ENCODE peak calls at places on chromosome 21, in four cellular contexts. Q is HAP-1, E is left ventricle myocardium inferior, N is neural progenitor cell. S is an unnamed sample. For H3K27me3 and H3K36me3, the result is how much of the 10 kb centered on the place peaks cover.

GRCh38 chr21:33362044-33362555 is 37.3 kb downstream of the IFNAR1 start:
- DNase-seq in Q (peak), E (no peak), N (peak), S (peak)

GRCh38 chr21:29293495-29293894 is 5.2 kb upstream of the BACH1 start:
- DNase-seq in Q (no peak), E (no peak), N (no peak), S (no peak)

GRCh38 chr21:29657228-29657989 is 282.4 kb downstream of the GRIK1 start:
- DNase-seq in Q (no peak), E (no peak), N (no peak), S (no peak)

GRCh38 chr21:34805157-34805556 is 136.4 kb downstream of the CLIC6 start:
- DNase-seq in Q (no peak), E (no peak), N (no peak), S (no peak)

GRCh38 chr21:41877901-41878830 is 978 bp downstream of the PRDM15 start:
- DNase-seq in Q (no peak), E (no peak), N (no peak), S (no peak)

GRCh38 chr21:33132054-33132453 is 62.1 kb downstream of the OLIG1 start:
- DNase-seq in Q (no peak), E (no peak), N (no peak), S (no peak)

GRCh38 chr21:14064296-14064645 is 146.5 kb downstream of the LIPI start:
- DNase-seq in Q (no peak), E (no peak), N (no peak), S (no peak)

GRCh38 chr21:38930065-38930464 is 124.3 kb downstream of the ETS2 start:
- DNase-seq in Q (no peak), E (no peak), N (no peak), S (no peak)

GRCh38 chr21:28675265-28676041 is 317.2 kb downstream of the LTN1 start:
- DNase-seq in Q (no peak), E (no peak), N (no peak), S (no peak)

GRCh38 chr21:46213620-46214286 is 14.8 kb downstream of the LSS start:
- DNase-seq in Q (no peak), E (no peak), N (no peak), S (no peak)

GRCh38 chr21:21612446-21612845 is 614.2 kb downstream of the NCAM2 start:
- DNase-seq in Q (no peak), E (no peak), N (peak), S (peak)

GRCh38 chr21:33078907-33079582 is 9.1 kb downstream of the OLIG1 start:
- DNase-seq in Q (no peak), E (no peak), N (no peak), S (peak)

GRCh38 chr21:28781602-28782274 is 210.9 kb downstream of the LTN1 start:
- DNase-seq in Q (no peak), E (no peak), N (peak), S (peak)

GRCh38 chr21:14707265-14708020 is 161.3 kb upstream of the SAMSN1 start:
- DNase-seq in Q (no peak), E (no peak), N (no peak), S (no peak)

GRCh38 chr21:35249636-35250035 is 200.5 kb upstream of the RUNX1 start:
- DNase-seq in Q (no peak), E (no peak), N (no peak), S (no peak)

GRCh38 chr21:14737922-14738321 is 191.8 kb upstream of the SAMSN1 start:
- DNase-seq in Q (peak), E (no peak), N (peak), S (peak)

GRCh38 chr21:46597031-46597430 is 7.9 kb downstream of the S100B start:
- DNase-seq in Q (no peak), E (no peak), N (no peak), S (no peak)

GRCh38 chr21:44932366-44933181 is 7.3 kb upstream of the SLX9 start:
- DNase-seq in Q (no peak), E (peak), N (peak), S (peak)

GRCh38 chr21:44934276-44934675 is 5.6 kb upstream of the SLX9 start:
- DNase-seq in Q (no peak), E (no peak), N (no peak), S (no peak)

GRCh38 chr21:44933199-44933937 is 6.5 kb upstream of the SLX9 start:
- DNase-seq in Q (no peak), E (peak), N (no peak), S (peak)

GRCh38 chr21:44934797-44935532 is 4.9 kb upstream of the SLX9 start:
- DNase-seq in Q (no peak), E (peak), N (no peak), S (no peak)

GRCh38 chr21:44933938-44934260 is 5.9 kb upstream of the SLX9 start:
- DNase-seq in Q (no peak), E (no peak), N (no peak), S (no peak)
- H3K27me3 ChIP-seq in Q (under half), E (half or more), N (half or more), S (half or more)

GRCh38 chr21:31624961-31625491 is 34.5 kb upstream of the SOD1 start:
- DNase-seq in Q (no peak), E (no peak), N (no peak), S (no peak)
- H3K4me3 ChIP-seq in Q (no peak), E (no peak), N (no peak), S (no peak)

DNA sequence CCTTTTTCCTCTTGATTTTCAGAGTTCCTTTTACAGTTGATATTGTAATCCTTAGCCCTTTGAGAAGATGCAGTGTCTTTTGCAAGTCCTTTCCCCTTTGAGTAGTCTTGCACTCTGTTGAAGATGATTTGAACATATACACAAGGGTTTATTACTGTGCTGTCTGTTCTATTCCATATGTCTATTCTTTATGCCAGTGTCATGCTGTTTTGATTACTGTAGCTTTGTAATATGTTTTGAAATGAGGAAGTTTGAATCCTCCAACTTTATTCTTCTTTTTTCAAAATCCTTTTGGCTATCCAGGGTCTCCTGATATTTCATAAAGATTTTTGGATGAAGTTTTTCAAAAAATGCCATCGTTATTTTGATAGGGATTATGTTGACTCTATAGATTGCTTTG is 101.0 kb downstream of the POFUT2 start:
- DNase-seq in Q (no peak), E (no peak), N (no peak), S (no peak)
- H3K36me3 ChIP-seq in Q (under half), E (half or more), N (under half), S (under half)

GRCh38 chr21:36665806-36666205 is 33.1 kb upstream of the SIM2 start:
- DNase-seq in Q (no peak), E (no peak), N (no peak), S (no peak)

GRCh38 chr21:36672737-36673136 is 26.2 kb upstream of the SIM2 start:
- DNase-seq in Q (no peak), E (no peak), N (no peak), S (no peak)

GRCh38 chr21:36664678-36665022 is 34.3 kb upstream of the SIM2 start:
- DNase-seq in Q (no peak), E (no peak), N (no peak), S (no peak)

GRCh38 chr21:36663033-36663855 is 35.7 kb upstream of the SIM2 start:
- DNase-seq in Q (no peak), E (no peak), N (no peak), S (no peak)

GRCh38 chr21:36668713-36669112 is 30.2 kb upstream of the SIM2 start:
- DNase-seq in Q (no peak), E (no peak), N (no peak), S (no peak)
- H3K27me3 ChIP-seq in Q (under half), E (half or more), N (under half), S (under half)

S was measured in H7.